ENCODE peak calls at places on chromosome X, in four cellular contexts. One of them, this sample, is unnamed.

GRCh38 chrX:147900349-147900748 is 11.4 kb upstream of the FMR1 start:
- DNase-seq in heart right ventricle: no peak
- DNase-seq in lung: no peak
- DNase-seq in HL-60: no peak
- DNase-seq in this sample: no peak

GRCh38 chrX:30364229-30364628 is 55.0 kb upstream of the NR0B1 start:
- DNase-seq in lung: no peak
- DNase-seq in heart right ventricle: no peak
- DNase-seq in HL-60: no peak
- DNase-seq in this sample: no peak

GRCh38 chrX:88881536-88881935 is 134.5 kb downstream of the CPXCR1 start:
- DNase-seq in HL-60: no peak
- DNase-seq in heart right ventricle: no peak
- DNase-seq in lung: no peak
- DNase-seq in this sample: no peak

GRCh38 chrX:77953300-77953699 is 16.1 kb downstream of the PGAM4 start:
- DNase-seq in HL-60: no peak
- DNase-seq in heart right ventricle: no peak
- DNase-seq in lung: no peak
- DNase-seq in this sample: no peak

GRCh38 chrX:11899091-11899490 is 141.1 kb downstream of the MSL3 start:
- DNase-seq in heart right ventricle: no peak
- DNase-seq in HL-60: no peak
- DNase-seq in lung: no peak
- DNase-seq in this sample: peak

GRCh38 chrX:104565791-104566687 is at the start of gene IL1RAPL2:
- DNase-seq in HL-60: no peak
- DNase-seq in lung: no peak
- DNase-seq in heart right ventricle: peak
- DNase-seq in this sample: peak

GRCh38 chrX:39877919-39878318 is 219.8 kb downstream of the BCOR start:
- DNase-seq in HL-60: no peak
- DNase-seq in lung: no peak
- DNase-seq in heart right ventricle: no peak
- DNase-seq in this sample: no peak

GRCh38 chrX:39196192-39197102 is 395.2 kb downstream of the MID1IP1 start:
- DNase-seq in HL-60: peak
- DNase-seq in lung: no peak
- DNase-seq in heart right ventricle: no peak
- DNase-seq in this sample: peak

GRCh38 chrX:140087865-140088264 is 122.5 kb upstream of the CXorf66 start:
- DNase-seq in HL-60: no peak
- DNase-seq in lung: no peak
- DNase-seq in heart right ventricle: no peak
- DNase-seq in this sample: no peak

GRCh38 chrX:37726346-37726745 is 40.8 kb downstream of the XK start:
- DNase-seq in heart right ventricle: no peak
- DNase-seq in HL-60: no peak
- DNase-seq in lung: no peak
- DNase-seq in this sample: no peak

GRCh38 chrX:131752493-131753198 is 208.8 kb downstream of the OR13H1 start:
- DNase-seq in heart right ventricle: no peak
- DNase-seq in HL-60: no peak
- DNase-seq in lung: peak
- DNase-seq in this sample: peak

GRCh38 chrX:129797251-129797906 is 17.6 kb downstream of the SASH3 start:
- DNase-seq in lung: no peak
- DNase-seq in heart right ventricle: no peak
- DNase-seq in HL-60: no peak
- DNase-seq in this sample: no peak

GRCh38 chrX:129795584-129795983 is 15.8 kb downstream of the SASH3 start:
- DNase-seq in lung: no peak
- DNase-seq in HL-60: no peak
- DNase-seq in heart right ventricle: no peak
- DNase-seq in this sample: no peak

GRCh38 chrX:129798888-129799287 is 19.1 kb downstream of the SASH3 start:
- DNase-seq in HL-60: no peak
- DNase-seq in lung: no peak
- DNase-seq in heart right ventricle: no peak
- DNase-seq in this sample: no peak

GRCh38 chrX:129793604-129794191 is 13.9 kb downstream of the SASH3 start:
- DNase-seq in HL-60: no peak
- DNase-seq in heart right ventricle: no peak
- DNase-seq in lung: no peak
- DNase-seq in this sample: no peak

DNA sequence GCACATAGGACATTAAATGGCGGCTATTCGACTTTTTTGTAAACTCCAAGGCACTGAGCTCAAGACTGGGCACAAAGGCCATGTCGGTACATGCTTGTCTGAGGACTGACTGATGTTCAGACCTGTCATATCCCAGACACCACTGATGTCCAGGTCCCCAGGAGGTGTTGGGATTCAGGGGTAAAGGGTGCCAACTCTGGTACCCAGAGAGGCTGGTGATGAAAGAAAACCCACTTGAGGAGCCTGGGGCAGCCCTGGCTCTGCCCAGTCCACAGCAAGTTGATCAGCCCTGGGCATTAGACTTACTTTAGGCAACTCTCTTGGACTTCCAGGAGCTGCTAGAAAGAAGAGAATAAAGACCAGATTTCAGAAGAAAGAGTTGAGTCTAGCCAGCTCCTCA is 18.7 kb downstream of the SASH3 start:
- DNase-seq in HL-60: no peak
- DNase-seq in heart right ventricle: no peak
- DNase-seq in lung: no peak
- DNase-seq in this sample: no peak
- TF ChIP-seq CTCF in HL-60: no peak
- TF ChIP-seq CTCF in heart right ventricle: no peak
- TF ChIP-seq CTCF in lung: no peak
- TF ChIP-seq CTCF in this sample: no peak

GRCh38 chrX:63566856-63567255 is 215.7 kb upstream of the SPIN4 start:
- DNase-seq in lung: no peak
- DNase-seq in heart right ventricle: no peak
- DNase-seq in HL-60: no peak
- DNase-seq in this sample: no peak

GRCh38 chrX:63560601-63561218 is 209.6 kb upstream of the SPIN4 start:
- DNase-seq in HL-60: peak
- DNase-seq in lung: peak
- DNase-seq in heart right ventricle: peak
- DNase-seq in this sample: peak

GRCh38 chrX:63561425-63561824 is 210.3 kb upstream of the SPIN4 start:
- DNase-seq in lung: no peak
- DNase-seq in HL-60: no peak
- DNase-seq in heart right ventricle: no peak
- DNase-seq in this sample: no peak
- H3K4me3 ChIP-seq in lung: no peak
- H3K4me3 ChIP-seq in HL-60: peak
- H3K4me3 ChIP-seq in heart right ventricle: peak
- H3K4me3 ChIP-seq in this sample: peak

DNA sequence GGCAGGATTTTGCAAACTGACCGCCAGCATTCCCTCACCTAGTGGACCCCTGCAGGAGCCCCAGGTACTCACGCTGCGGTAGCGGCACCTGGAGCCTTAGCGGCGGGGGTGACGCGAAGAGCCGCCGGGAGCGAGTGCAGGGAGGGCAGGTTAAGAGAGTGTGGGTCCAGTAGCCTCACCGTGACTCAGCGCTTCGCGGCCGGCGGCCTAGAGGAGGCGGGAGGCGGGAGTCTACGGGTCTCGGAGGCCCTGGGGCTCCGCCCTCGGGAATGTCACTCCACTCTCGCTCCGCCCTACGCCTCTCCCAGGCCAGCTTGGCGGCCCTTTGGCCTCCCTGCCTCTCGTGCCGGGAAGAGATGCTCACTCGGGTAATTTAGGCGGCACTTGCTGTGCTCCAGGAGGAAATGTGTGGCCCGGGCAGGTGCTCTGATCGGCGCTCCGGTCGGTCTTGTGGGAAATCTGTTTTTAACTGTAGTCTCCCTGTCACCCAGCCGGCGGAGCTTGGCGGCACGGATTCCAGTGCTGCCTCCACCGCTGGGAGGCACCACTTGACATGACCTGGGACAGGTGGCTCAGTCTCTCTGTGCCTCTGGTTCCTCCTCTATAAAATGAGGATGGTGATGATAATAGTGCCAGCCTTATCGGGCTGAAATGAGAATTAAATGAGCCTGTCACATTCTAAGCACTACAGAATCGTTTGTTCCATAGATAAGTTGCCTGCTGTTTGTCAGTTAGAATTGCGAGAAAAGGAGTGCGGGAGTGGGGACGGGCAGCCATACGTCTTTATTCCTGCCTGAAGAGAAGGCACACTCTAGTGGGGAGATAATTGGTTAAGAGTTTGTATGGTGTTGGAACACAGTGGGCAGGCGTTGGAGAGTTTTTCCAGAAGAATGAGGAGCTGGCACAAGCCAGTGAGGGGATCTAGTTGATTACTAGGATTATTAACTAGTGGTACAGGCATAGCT is at the start of gene PIR:
- DNase-seq in lung: peak
- DNase-seq in HL-60: no peak
- DNase-seq in heart right ventricle: peak
- DNase-seq in this sample: peak
- TF ChIP-seq CTCF in lung: no peak
- TF ChIP-seq CTCF in HL-60: no peak
- TF ChIP-seq CTCF in heart right ventricle: no peak
- TF ChIP-seq CTCF in this sample: peak

GRCh38 chrX:47574609-47575325 is 7.5 kb upstream of the TIMP1 start:
- DNase-seq in lung: no peak
- DNase-seq in HL-60: no peak
- DNase-seq in heart right ventricle: no peak
- DNase-seq in this sample: no peak
- H3K4me3 ChIP-seq in lung: no peak
- H3K4me3 ChIP-seq in HL-60: no peak
- H3K4me3 ChIP-seq in heart right ventricle: peak
- H3K4me3 ChIP-seq in this sample: no peak